ENCODE peak calls at places on chromosomes 3 and 15, in ten cellular contexts. A, D, Q, K, E, H, N, Z, S and T are unnamed samples. For H3K4me1, the result is how much of the 10 kb centered on the place peaks cover.

GRCh38 chr15:80906159-80906775 is 83.4 kb downstream of the MESD start:
- DNase-seq in S (no peak), H (no peak), Q (no peak), E (no peak), A (no peak), K (peak), D (peak), Z (no peak), N (no peak), T (no peak)

GRCh38 chr15:69754313-69754712 is 301.7 kb downstream of the RPLP1 start:
- DNase-seq in S (no peak), K (no peak), E (no peak), Q (no peak), D (no peak), Z (no peak), H (no peak), A (no peak), N (no peak), T (no peak)

GRCh38 chr3:143751643-143752178 is 96.6 kb downstream of the SLC9A9 start:
- DNase-seq in Q (no peak), K (no peak), D (no peak), E (no peak), A (no peak), N (no peak), Z (no peak), S (no peak), H (no peak), T (no peak)

GRCh38 chr3:122988507-122988906 is 39.1 kb downstream of the SEMA5B start:
- DNase-seq in D (no peak), Z (no peak), S (no peak), H (no peak), E (no peak), K (no peak), Q (no peak), N (no peak), A (no peak), T (no peak)

GRCh38 chr3:1026395-1026794 is 66.4 kb upstream of the CNTN6 start:
- DNase-seq in A (no peak), D (no peak), N (no peak), Z (no peak), K (no peak), E (no peak), Q (no peak), S (no peak), H (no peak), T (no peak)

GRCh38 chr3:55408193-55408826 is 78.8 kb downstream of the WNT5A start:
- DNase-seq in D (no peak), A (no peak), H (no peak), E (no peak), N (no peak), K (peak), Q (no peak), Z (no peak), S (no peak), T (no peak)

GRCh38 chr3:111956995-111957736 is 21.7 kb upstream of the ABHD10 start:
- DNase-seq in D (no peak), A (peak), N (no peak), E (no peak), K (no peak), Z (no peak), S (no peak), Q (no peak), H (no peak), T (no peak)

GRCh38 chr15:95875141-95875643 is 455.3 kb upstream of the NR2F2 start:
- DNase-seq in Q (peak), E (no peak), Z (no peak), K (no peak), D (peak), S (no peak), H (no peak), A (peak), N (peak), T (no peak)

GRCh38 chr3:54578417-54578816 is 349.4 kb downstream of the LRTM1 start:
- DNase-seq in Z (no peak), E (no peak), Q (no peak), H (no peak), D (peak), K (no peak), A (peak), N (no peak), S (no peak), T (no peak)

GRCh38 chr3:157097198-157097597 is 62.7 kb downstream of the CCNL1 start:
- DNase-seq in S (no peak), E (no peak), D (no peak), K (no peak), A (no peak), Q (no peak), Z (no peak), N (no peak), H (no peak), T (no peak)

GRCh38 chr3:157094301-157094700 is 65.6 kb downstream of the CCNL1 start:
- DNase-seq in K (no peak), A (no peak), Q (no peak), S (no peak), D (no peak), N (no peak), Z (no peak), H (no peak), E (no peak), T (no peak)

GRCh38 chr3:157094751-157095480 is 65.0 kb downstream of the CCNL1 start:
- DNase-seq in Z (no peak), N (no peak), E (no peak), H (no peak), S (no peak), D (no peak), A (no peak), Q (no peak), K (peak), T (no peak)

GRCh38 chr3:157098121-157098822 is 61.7 kb downstream of the CCNL1 start:
- DNase-seq in Z (no peak), Q (no peak), K (peak), H (no peak), D (peak), A (no peak), S (no peak), N (no peak), E (no peak), T (no peak)

GRCh38 chr3:157096328-157096727 is 63.6 kb downstream of the CCNL1 start:
- DNase-seq in N (no peak), E (no peak), A (no peak), K (no peak), S (no peak), H (no peak), Z (no peak), D (no peak), Q (no peak), T (no peak)
- H3K4me1 ChIP-seq in N (under half), E (under half), A (half or more), K (under half), S (under half), H (under half), Z (under half), D (under half), Q (under half), T (under half)

GRCh38 chr15:92891533-92892200 is 8.5 kb upstream of the CHD2 start:
- DNase-seq in A (no peak), S (no peak), E (no peak), H (no peak), Z (no peak), Q (no peak), K (no peak), N (no peak), D (no peak), T (no peak)
- H3K27ac ChIP-seq in A (peak), S (no peak), E (peak), H (no peak), Z (peak), Q (no peak), K (no peak), N (no peak), D (no peak), T (no peak)

GRCh38 chr3:134255399-134255798 is 4.7 kb upstream of the RYK start:
- DNase-seq in E (no peak), A (no peak), Z (no peak), N (no peak), S (no peak), H (no peak), D (no peak), Q (no peak), K (no peak), T (no peak)

GRCh38 chr3:134258761-134259347 is 8.2 kb upstream of the RYK start:
- DNase-seq in E (no peak), N (no peak), H (no peak), K (peak), Z (no peak), S (no peak), Q (no peak), D (no peak), A (no peak), T (no peak)

GRCh38 chr3:134260984-134261383 is 10.3 kb upstream of the RYK start:
- DNase-seq in A (no peak), D (no peak), K (no peak), N (no peak), E (no peak), Z (no peak), S (no peak), H (no peak), Q (no peak), T (no peak)
- H3K4me3 ChIP-seq in A (no peak), D (no peak), K (no peak), N (no peak), E (no peak), Z (no peak), S (no peak), H (no peak), Q (no peak), T (no peak)

GRCh38 chr3:185713015-185713414 is 111.8 kb downstream of the IGF2BP2 start:
- DNase-seq in D (no peak), K (no peak), S (no peak), N (no peak), Z (no peak), H (no peak), E (no peak), Q (no peak), A (no peak), T (no peak)
- H3K4me1 ChIP-seq in D (under half), K (under half), S (under half), N (under half), Z (under half), H (under half), E (under half), Q (under half), A (under half), T (under half)

DNA sequence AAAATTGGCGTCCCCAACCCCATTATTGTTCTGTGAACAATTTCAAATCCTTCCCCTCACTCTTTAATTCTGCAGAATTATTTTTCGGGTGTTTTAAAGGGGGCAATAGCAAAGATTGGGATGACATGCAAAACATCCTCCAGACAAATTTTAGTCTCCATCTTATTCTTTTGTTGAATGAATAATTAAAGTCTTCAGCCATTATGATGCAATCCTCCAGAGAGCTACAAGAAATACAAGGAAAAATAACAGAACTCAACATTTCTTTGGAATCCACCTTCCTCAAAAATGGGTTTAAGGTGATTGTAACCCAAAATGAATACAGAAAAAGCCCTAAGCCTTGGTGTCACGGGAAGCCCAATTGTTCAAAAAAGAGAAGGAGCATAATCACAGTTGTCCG is 49.9 kb downstream of the FOXP1 start:
- DNase-seq in Q (no peak), E (no peak), A (no peak), Z (no peak), D (no peak), S (no peak), K (no peak), N (no peak), H (no peak), T (no peak)
- H3K27ac ChIP-seq in Q (no peak), E (no peak), A (no peak), Z (peak), D (no peak), S (no peak), K (no peak), N (no peak), H (no peak), T (no peak)

DNA sequence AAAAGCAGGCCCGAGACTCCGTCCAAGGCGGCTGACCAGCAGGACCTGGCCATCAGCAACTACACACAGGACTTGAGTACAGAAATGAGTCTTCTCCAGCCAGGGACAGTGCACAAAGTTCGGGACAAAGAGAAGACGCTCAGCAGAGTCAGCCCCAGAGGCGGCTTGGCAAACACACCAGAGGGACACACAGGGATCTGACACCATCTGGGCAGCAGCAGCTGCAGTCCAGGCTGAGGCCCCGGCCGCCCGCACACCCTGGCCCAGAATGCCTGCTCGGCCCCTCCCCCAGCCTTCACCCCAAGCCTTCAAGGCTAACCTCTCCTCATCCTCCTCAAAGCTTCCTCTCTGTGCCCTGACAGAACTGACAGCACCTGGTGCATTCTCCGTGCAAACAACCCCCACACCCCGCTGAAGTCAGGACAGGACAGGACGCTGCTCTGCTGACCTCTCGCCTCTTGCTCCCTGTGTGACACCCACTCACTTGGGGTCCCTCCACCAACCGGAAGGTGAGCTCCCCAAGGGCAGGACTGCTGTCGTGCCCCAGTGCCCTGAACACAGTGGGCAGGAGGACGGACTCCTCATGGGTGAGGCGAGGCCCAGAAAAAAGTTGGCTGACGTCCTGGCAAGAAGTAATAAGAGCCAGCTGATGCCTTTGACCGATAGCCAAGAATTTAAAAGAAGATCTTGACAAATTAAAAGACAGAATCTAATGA is 61.0 kb downstream of the XXYLT1 start:
- DNase-seq in A (peak), E (no peak), Z (no peak), H (no peak), K (peak), S (peak), N (no peak), Q (peak), D (no peak), T (no peak)
- H3K4me3 ChIP-seq in A (no peak), E (no peak), Z (peak), H (no peak), K (no peak), S (peak), N (no peak), Q (no peak), D (no peak), T (no peak)

GRCh38 chr15:66404122-66404521 is 17.4 kb downstream of the MAP2K1 start:
- DNase-seq in E (no peak), Z (no peak), N (no peak), H (no peak), S (no peak), K (no peak), A (no peak), Q (no peak), D (no peak), T (no peak)
- H3K4me1 ChIP-seq in E (under half), Z (under half), N (under half), H (under half), S (under half), K (under half), A (under half), Q (under half), D (under half), T (under half)

GRCh38 chr3:179069762-179070390 is 1.7 kb downstream of the ZMAT3 start:
- DNase-seq in Z (no peak), S (no peak), E (no peak), A (peak), N (no peak), H (no peak), K (peak), Q (no peak), D (peak), T (no peak)

GRCh38 chr3:179071569-179072397 is at the start of gene ZMAT3:
- DNase-seq in K (peak), Z (peak), D (peak), E (peak), Q (peak), A (peak), H (peak), S (peak), N (peak), T (peak)

GRCh38 chr3:179073816-179074215 is 2.2 kb upstream of the ZMAT3 start:
- DNase-seq in K (no peak), D (no peak), S (no peak), N (no peak), A (no peak), Z (no peak), H (no peak), Q (no peak), E (no peak), T (no peak)

GRCh38 chr3:179068779-179069530 is 2.7 kb downstream of the ZMAT3 start:
- DNase-seq in E (peak), S (no peak), A (peak), Z (no peak), N (no peak), Q (no peak), D (no peak), K (peak), H (no peak), T (no peak)

DNA sequence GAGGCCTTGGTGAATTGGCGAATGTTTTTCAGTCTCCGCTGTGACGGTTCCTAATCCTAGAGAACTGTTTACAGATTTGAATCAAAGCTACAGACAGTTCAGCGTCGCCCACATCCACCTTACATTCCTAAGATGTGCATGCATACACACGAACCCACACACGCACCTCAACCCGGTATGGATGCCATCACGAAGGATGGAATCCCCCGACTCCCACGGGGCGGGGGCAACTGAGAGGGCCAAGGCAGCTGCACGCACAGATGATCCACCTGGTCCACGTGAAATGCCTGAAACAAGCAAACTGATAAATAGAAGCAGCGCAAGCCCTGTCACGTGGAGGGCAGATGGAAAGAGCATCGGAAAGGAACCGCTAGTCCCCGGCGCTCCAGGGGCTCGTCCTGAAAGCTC is 444 bp downstream of the ZMAT3 start:
- DNase-seq in D (peak), N (no peak), Z (no peak), S (no peak), E (peak), H (no peak), A (no peak), Q (peak), K (peak), T (no peak)
- H3K27ac ChIP-seq in D (peak), N (peak), Z (peak), S (peak), E (peak), H (peak), A (peak), Q (peak), K (peak), T (no peak)

GRCh38 chr15:60004846-60005351 is 788 bp downstream of the FOXB1 start:
- DNase-seq in A (peak), S (no peak), K (peak), Z (peak), N (no peak), E (no peak), H (peak), D (no peak), Q (no peak), T (no peak)
- H3K4me3 ChIP-seq in A (peak), S (peak), K (peak), Z (peak), N (no peak), E (no peak), H (peak), D (peak), Q (no peak), T (peak)